ENCODE peak calls at places on chromosomes 2 and 18, in ten cellular contexts. P is stomach, N is suprapubic skin, A is A549, I is GM12878, F is tibial nerve, H is SK-N-SH, V is HepG2, G is esophagus muscularis mucosa, Y is transverse colon. B is an unnamed sample.

GRCh38 chr2:25228848-25229674 is 60.7 kb upstream of the POMC start:
- DNase-seq in P (peak), N (no peak), A (peak), I (no peak), F (peak), H (peak), V (peak), G (no peak), Y (peak), B (peak)

GRCh38 chr2:85183078-85183477 is 49.9 kb downstream of the TCF7L1 start:
- DNase-seq in P (no peak), N (no peak), A (no peak), I (no peak), F (no peak), H (no peak), V (no peak), G (no peak), Y (no peak), B (no peak)

GRCh38 chr18:79870369-79871025 is 72.8 kb downstream of the KCNG2 start:
- DNase-seq in P (no peak), N (no peak), A (no peak), I (no peak), F (peak), H (peak), V (no peak), G (no peak), Y (no peak), B (no peak)

GRCh38 chr2:215531284-215531683 is 95.4 kb upstream of the FN1 start:
- DNase-seq in P (no peak), N (no peak), A (no peak), I (no peak), F (no peak), H (no peak), V (no peak), G (no peak), Y (no peak), B (no peak)

GRCh38 chr2:105454801-105455485 is 56.1 kb upstream of the FHL2 start:
- DNase-seq in P (peak), N (no peak), A (peak), I (peak), F (peak), H (no peak), V (peak), G (no peak), Y (peak), B (no peak)

GRCh38 chr2:26454561-26455001 is 23.3 kb downstream of the OTOF start:
- DNase-seq in P (no peak), N (no peak), A (no peak), I (no peak), F (no peak), H (no peak), V (no peak), G (no peak), Y (no peak), B (no peak)

GRCh38 chr18:47992903-47993302 is 62.4 kb upstream of the SMAD2 start:
- DNase-seq in P (no peak), N (no peak), A (no peak), I (no peak), F (no peak), H (no peak), V (no peak), G (no peak), Y (no peak), B (no peak)

GRCh38 chr2:71951718-71952404 is 195.8 kb downstream of the CYP26B1 start:
- DNase-seq in P (no peak), N (no peak), A (no peak), I (no peak), F (no peak), H (no peak), V (no peak), G (peak), Y (no peak), B (no peak)

GRCh38 chr2:11996618-11997017 is 250.2 kb downstream of the LPIN1 start:
- DNase-seq in P (no peak), N (no peak), A (no peak), I (no peak), F (no peak), H (no peak), V (no peak), G (no peak), Y (no peak), B (no peak)

GRCh38 chr2:226418521-226418920 is 381.1 kb downstream of the IRS1 start:
- DNase-seq in P (no peak), N (no peak), A (no peak), I (no peak), F (no peak), H (no peak), V (no peak), G (no peak), Y (no peak), B (no peak)

GRCh38 chr2:100757621-100758394 is 62.1 kb upstream of the NPAS2 start:
- DNase-seq in P (no peak), N (no peak), A (peak), I (no peak), F (no peak), H (no peak), V (peak), G (no peak), Y (no peak), B (no peak)

GRCh38 chr18:1541478-1541877 is 636.8 kb downstream of the ADCYAP1 start:
- DNase-seq in P (no peak), N (no peak), A (no peak), I (no peak), F (no peak), H (no peak), V (no peak), G (no peak), Y (no peak), B (no peak)

GRCh38 chr2:26764078-26764887 is at the start of gene SLC35F6:
- DNase-seq in P (peak), N (peak), A (peak), I (no peak), F (peak), H (peak), V (peak), G (no peak), Y (peak), B (peak)

GRCh38 chr2:11157731-11158130 is 2.5 kb downstream of the SLC66A3 start:
- DNase-seq in P (no peak), N (peak), A (no peak), I (no peak), F (no peak), H (no peak), V (no peak), G (no peak), Y (no peak), B (no peak)

DNA sequence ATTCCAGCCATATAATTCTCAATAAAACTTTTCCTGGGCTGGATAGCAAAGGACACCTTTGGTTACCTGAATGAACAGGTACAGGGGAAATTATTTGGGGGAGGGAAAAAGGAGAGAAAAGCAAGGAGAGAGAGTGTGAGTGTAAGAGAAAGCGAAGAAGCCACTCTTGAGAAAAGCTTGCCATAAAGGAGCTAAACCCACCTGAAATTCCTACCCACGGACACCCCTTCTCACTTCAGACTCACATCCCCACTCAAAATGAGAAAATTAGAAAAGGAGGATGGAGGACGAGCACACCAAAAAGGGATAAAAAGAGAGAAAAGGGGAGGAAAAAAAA is 354 bp downstream of the ZEB2 start:
- DNase-seq in P (no peak), N (no peak), A (no peak), I (no peak), F (no peak), H (no peak), V (no peak), G (no peak), Y (no peak), B (no peak)
- H3K4me3 ChIP-seq in P (peak), N (peak), A (peak), I (peak), F (peak), H (peak), V (no peak), G (peak), Y (peak), B (peak)

GRCh38 chr18:70128271-70128670 is 77.2 kb downstream of the RTTN start:
- DNase-seq in P (no peak), N (no peak), A (no peak), I (no peak), F (no peak), H (no peak), V (peak), G (no peak), Y (no peak), B (no peak)
- TF ChIP-seq CTCF in P (no peak), N (no peak), A (no peak), I (no peak), F (no peak), H (no peak), V (no peak), G (no peak), Y (no peak), B (no peak)

GRCh38 chr2:120238728-120239487 is 13.7 kb upstream of the RALB start:
- DNase-seq in P (peak), N (no peak), A (peak), I (no peak), F (no peak), H (no peak), V (peak), G (no peak), Y (peak), B (no peak)
- TF ChIP-seq EP300 in P (no peak), N (no peak), A (no peak), I (no peak), F (no peak), H (no peak), V (no peak), G (no peak), Y (no peak), B (no peak)

GRCh38 chr2:40364143-40364903 is 87.6 kb downstream of the SLC8A1 start:
- DNase-seq in P (no peak), N (no peak), A (peak), I (no peak), F (no peak), H (no peak), V (no peak), G (no peak), Y (no peak), B (no peak)
- H3K4me3 ChIP-seq in P (peak), N (peak), A (no peak), I (no peak), F (no peak), H (peak), V (no peak), G (peak), Y (peak), B (peak)

GRCh38 chr2:206084870-206085741 is 868 bp downstream of the INO80D start:
- DNase-seq in P (peak), N (peak), A (peak), I (no peak), F (no peak), H (peak), V (no peak), G (no peak), Y (peak), B (peak)

GRCh38 chr2:206084468-206084869 is 1.5 kb downstream of the INO80D start:
- DNase-seq in P (peak), N (peak), A (peak), I (no peak), F (peak), H (peak), V (peak), G (peak), Y (peak), B (peak)

GRCh38 chr2:206083602-206084467 is 2.1 kb downstream of the INO80D start:
- DNase-seq in P (peak), N (no peak), A (peak), I (peak), F (no peak), H (no peak), V (no peak), G (no peak), Y (peak), B (no peak)

GRCh38 chr2:206086683-206087350 is 843 bp upstream of the INO80D start:
- DNase-seq in P (no peak), N (no peak), A (peak), I (no peak), F (no peak), H (peak), V (peak), G (no peak), Y (no peak), B (no peak)

DNA sequence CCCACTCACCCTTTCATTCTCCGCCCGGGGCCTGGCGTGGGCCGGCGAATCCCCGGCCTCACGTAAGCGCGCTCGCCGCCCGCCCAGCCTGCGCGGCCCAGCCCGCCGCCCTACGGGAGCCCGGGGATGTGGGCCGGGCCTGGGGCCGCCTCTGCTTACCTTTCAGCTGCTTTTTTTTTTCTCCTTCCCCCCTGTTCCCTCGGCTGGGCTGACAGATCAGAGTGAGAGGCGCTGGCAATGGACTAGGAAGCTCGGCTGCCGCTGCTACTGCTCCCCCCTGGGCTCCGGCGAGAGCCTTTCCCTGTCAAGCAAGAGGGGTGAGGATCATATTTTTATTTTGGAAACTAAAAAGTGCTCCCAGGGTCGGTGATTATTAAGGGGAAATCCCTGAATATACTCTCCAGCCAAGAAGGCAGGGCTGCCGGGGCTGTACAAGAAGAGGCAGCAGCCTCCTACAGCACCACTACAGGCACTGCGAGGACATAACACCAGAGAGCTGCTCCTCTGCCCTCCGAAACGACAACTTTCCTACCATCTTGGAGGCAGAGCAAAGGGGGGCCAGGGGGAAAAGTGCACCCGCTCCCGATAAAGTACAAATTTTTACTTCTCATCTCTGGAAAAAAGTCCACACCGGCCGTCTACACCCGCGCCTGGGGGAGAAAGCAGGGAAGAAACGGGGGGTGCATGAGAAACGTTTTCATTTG is at the start of gene INO80D:
- DNase-seq in P (peak), N (peak), A (peak), I (peak), F (peak), H (peak), V (peak), G (peak), Y (peak), B (peak)
- TF ChIP-seq CTCF in P (no peak), N (peak), A (peak), I (peak), F (peak), H (peak), V (peak), G (peak), Y (peak), B (peak)

GRCh38 chr2:219737270-219737691 is 109.9 kb downstream of the SLC4A3 start:
- DNase-seq in P (no peak), N (no peak), A (peak), I (no peak), F (no peak), H (no peak), V (no peak), G (peak), Y (no peak), B (peak)

GRCh38 chr2:219736196-219736595 is 108.8 kb downstream of the SLC4A3 start:
- DNase-seq in P (no peak), N (no peak), A (peak), I (no peak), F (no peak), H (peak), V (peak), G (peak), Y (no peak), B (peak)

GRCh38 chr2:219743548-219743947 is 116.1 kb downstream of the SLC4A3 start:
- DNase-seq in P (no peak), N (no peak), A (no peak), I (no peak), F (no peak), H (no peak), V (no peak), G (no peak), Y (no peak), B (no peak)

GRCh38 chr2:219739866-219740440 is 112.5 kb downstream of the SLC4A3 start:
- DNase-seq in P (no peak), N (no peak), A (no peak), I (no peak), F (no peak), H (no peak), V (no peak), G (peak), Y (no peak), B (no peak)

DNA sequence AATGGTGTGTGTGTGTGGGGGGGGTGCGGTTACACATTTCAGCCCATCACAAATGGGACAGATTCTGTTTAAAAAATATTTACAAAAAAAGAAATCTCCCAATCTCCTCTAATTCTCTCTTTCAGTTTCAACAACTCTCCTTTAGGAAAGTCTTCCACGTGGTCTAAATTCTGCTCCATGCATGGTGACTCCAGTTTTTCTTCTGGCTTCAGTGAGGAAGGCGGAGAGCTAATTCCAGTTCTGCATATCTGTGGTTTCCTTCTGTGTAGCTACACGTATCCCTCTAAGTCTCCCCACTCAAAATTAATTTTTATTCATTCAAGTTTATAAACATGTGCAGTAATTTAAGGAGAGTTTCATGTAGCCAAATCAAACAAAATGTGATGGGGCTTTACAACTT is 111.6 kb downstream of the SLC4A3 start:
- DNase-seq in P (no peak), N (no peak), A (no peak), I (no peak), F (no peak), H (no peak), V (no peak), G (peak), Y (no peak), B (no peak)
- TF ChIP-seq EP300 in P (no peak), N (no peak), A (no peak), I (no peak), F (no peak), H (no peak), V (no peak), G (no peak), Y (no peak), B (no peak)

GRCh38 chr2:222865301-222865700 is 4.5 kb downstream of the ACSL3 start:
- DNase-seq in P (no peak), N (no peak), A (no peak), I (no peak), F (no peak), H (no peak), V (peak), G (no peak), Y (no peak), B (no peak)

GRCh38 chr2:222872551-222872950 is 11.7 kb downstream of the ACSL3 start:
- DNase-seq in P (no peak), N (no peak), A (no peak), I (no peak), F (no peak), H (no peak), V (no peak), G (no peak), Y (no peak), B (no peak)

GRCh38 chr2:222866358-222866960 is 5.6 kb downstream of the ACSL3 start:
- DNase-seq in P (no peak), N (no peak), A (no peak), I (peak), F (no peak), H (no peak), V (peak), G (no peak), Y (peak), B (no peak)

GRCh38 chr2:222871291-222871690 is 10.5 kb downstream of the ACSL3 start:
- DNase-seq in P (no peak), N (no peak), A (no peak), I (no peak), F (no peak), H (no peak), V (no peak), G (no peak), Y (no peak), B (no peak)

DNA sequence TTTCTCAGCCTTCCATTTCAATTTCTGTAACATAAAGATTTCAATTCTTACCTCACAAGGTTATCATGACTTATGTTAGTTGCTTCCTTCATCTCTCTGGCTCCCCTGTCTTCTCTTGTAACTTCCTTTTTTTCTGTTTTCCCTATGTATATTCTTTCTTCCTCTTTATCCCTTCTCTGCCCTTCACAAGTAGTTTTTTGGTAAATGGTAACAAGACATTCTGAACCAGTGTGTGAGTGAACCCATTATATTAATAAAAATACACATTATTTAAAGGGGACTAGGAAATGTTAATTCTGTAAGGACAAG is 8.4 kb downstream of the ACSL3 start:
- DNase-seq in P (no peak), N (no peak), A (no peak), I (no peak), F (no peak), H (no peak), V (no peak), G (no peak), Y (no peak), B (no peak)
- H3K4me3 ChIP-seq in P (no peak), N (no peak), A (no peak), I (no peak), F (no peak), H (no peak), V (no peak), G (no peak), Y (no peak), B (no peak)

DNA sequence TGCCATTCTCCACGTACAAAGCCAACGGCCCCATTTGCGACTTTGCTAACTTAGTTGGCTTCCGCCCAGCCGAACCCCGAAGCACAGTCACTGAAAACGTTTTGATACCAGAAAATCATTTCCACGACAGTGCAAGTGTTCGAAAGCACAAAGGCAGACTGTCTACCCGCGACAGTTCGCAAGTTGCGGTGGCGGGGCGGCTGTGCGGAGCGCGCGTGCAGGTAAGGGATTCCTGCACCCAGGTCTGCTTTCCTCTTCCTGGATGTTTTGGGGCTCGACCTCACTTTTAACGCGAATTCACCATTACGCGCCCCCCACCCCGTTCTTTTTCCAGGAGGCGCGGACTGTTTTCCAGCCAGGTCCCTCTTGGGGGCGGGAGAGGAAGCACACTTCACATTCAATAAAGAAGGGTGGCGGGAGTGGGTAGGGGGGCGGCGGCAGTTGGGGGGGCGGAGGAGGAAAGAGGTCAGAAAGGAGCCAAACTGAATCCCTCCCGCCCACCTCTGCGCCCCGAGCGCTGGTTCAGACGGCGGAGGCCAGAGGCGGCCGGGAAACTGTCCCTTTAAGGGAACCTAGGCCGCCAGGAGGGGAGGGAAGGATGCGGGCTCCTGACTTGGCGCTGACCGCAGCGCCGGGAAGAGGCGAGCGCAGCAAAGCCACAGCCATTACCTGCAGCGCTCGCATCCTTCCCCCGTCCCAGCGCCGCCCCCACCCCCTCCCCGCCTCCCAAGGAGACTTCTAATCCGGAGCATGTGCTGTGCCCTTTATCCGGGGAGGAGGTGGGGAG is 107.5 kb upstream of the KCTD1 start:
- DNase-seq in P (peak), N (no peak), A (peak), I (no peak), F (no peak), H (peak), V (no peak), G (no peak), Y (peak), B (peak)
- TF ChIP-seq CTCF in P (no peak), N (no peak), A (no peak), I (no peak), F (peak), H (peak), V (no peak), G (no peak), Y (peak), B (no peak)